ENCODE peak calls at places on chromosomes 7 and 10, in seven cellular contexts. One of them, this sample, is unnamed.

GRCh38 chr10:38003588-38003987 is 6.9 kb upstream of the ZNF33A start:
- DNase-seq in PC-9: no peak
- DNase-seq in GM12865: no peak
- DNase-seq in HL-60: no peak
- DNase-seq in endothelial cell: no peak
- DNase-seq in neural crest cell: no peak
- DNase-seq in dorsolateral prefrontal cortex: no peak
- DNase-seq in this sample: no peak

GRCh38 chr7:92953657-92954056 is 117.3 kb upstream of the CDK6 start:
- DNase-seq in PC-9: no peak
- DNase-seq in GM12865: no peak
- DNase-seq in HL-60: no peak
- DNase-seq in endothelial cell: no peak
- DNase-seq in neural crest cell: no peak
- DNase-seq in dorsolateral prefrontal cortex: no peak
- DNase-seq in this sample: peak

GRCh38 chr10:45286980-45287379 is 28.4 kb downstream of the OR13A1 start:
- DNase-seq in PC-9: no peak
- DNase-seq in GM12865: no peak
- DNase-seq in HL-60: no peak
- DNase-seq in endothelial cell: no peak
- DNase-seq in neural crest cell: no peak
- DNase-seq in dorsolateral prefrontal cortex: no peak
- DNase-seq in this sample: no peak

GRCh38 chr7:7897509-7897908 is 71.1 kb upstream of the GLCCI1 start:
- DNase-seq in PC-9: no peak
- DNase-seq in GM12865: no peak
- DNase-seq in HL-60: no peak
- DNase-seq in endothelial cell: no peak
- DNase-seq in neural crest cell: no peak
- DNase-seq in dorsolateral prefrontal cortex: no peak
- DNase-seq in this sample: no peak

GRCh38 chr10:24721254-24722106 is 2.2 kb downstream of the ARHGAP21 start:
- DNase-seq in PC-9: peak
- DNase-seq in GM12865: no peak
- DNase-seq in HL-60: no peak
- DNase-seq in endothelial cell: peak
- DNase-seq in neural crest cell: peak
- DNase-seq in dorsolateral prefrontal cortex: no peak
- DNase-seq in this sample: no peak

GRCh38 chr7:134892002-134892693 is 94.2 kb upstream of the AGBL3 start:
- DNase-seq in PC-9: no peak
- DNase-seq in GM12865: no peak
- DNase-seq in HL-60: no peak
- DNase-seq in endothelial cell: no peak
- DNase-seq in neural crest cell: no peak
- DNase-seq in dorsolateral prefrontal cortex: no peak
- DNase-seq in this sample: no peak

GRCh38 chr7:149856-150636 is 42.3 kb upstream of the FAM20C start:
- DNase-seq in PC-9: no peak
- DNase-seq in GM12865: peak
- DNase-seq in HL-60: peak
- DNase-seq in endothelial cell: peak
- DNase-seq in neural crest cell: peak
- DNase-seq in dorsolateral prefrontal cortex: peak
- DNase-seq in this sample: peak

GRCh38 chr7:24510781-24511180 is 62.5 kb upstream of the PALS2 start:
- DNase-seq in PC-9: no peak
- DNase-seq in GM12865: no peak
- DNase-seq in HL-60: no peak
- DNase-seq in endothelial cell: no peak
- DNase-seq in neural crest cell: no peak
- DNase-seq in dorsolateral prefrontal cortex: no peak
- DNase-seq in this sample: no peak

GRCh38 chr7:30458311-30458710 is 20.3 kb downstream of the NOD1 start:
- DNase-seq in PC-9: no peak
- DNase-seq in GM12865: no peak
- DNase-seq in HL-60: no peak
- DNase-seq in endothelial cell: no peak
- DNase-seq in neural crest cell: no peak
- DNase-seq in dorsolateral prefrontal cortex: no peak
- DNase-seq in this sample: no peak

GRCh38 chr10:10677479-10677878 is 340.2 kb upstream of the CELF2 start:
- DNase-seq in PC-9: no peak
- DNase-seq in GM12865: peak
- DNase-seq in HL-60: peak
- DNase-seq in endothelial cell: peak
- DNase-seq in neural crest cell: peak
- DNase-seq in dorsolateral prefrontal cortex: no peak
- DNase-seq in this sample: peak

GRCh38 chr7:76310102-76310957 is 7.9 kb downstream of the HSPB1 start:
- DNase-seq in PC-9: no peak
- DNase-seq in GM12865: no peak
- DNase-seq in HL-60: no peak
- DNase-seq in endothelial cell: no peak
- DNase-seq in neural crest cell: no peak
- DNase-seq in dorsolateral prefrontal cortex: no peak
- DNase-seq in this sample: no peak

GRCh38 chr10:52801951-52802350 is 29.4 kb upstream of the MBL2 start:
- DNase-seq in PC-9: peak
- DNase-seq in GM12865: no peak
- DNase-seq in HL-60: no peak
- DNase-seq in endothelial cell: no peak
- DNase-seq in neural crest cell: no peak
- DNase-seq in dorsolateral prefrontal cortex: no peak
- DNase-seq in this sample: no peak

GRCh38 chr10:1534820-1535219 is 202.5 kb downstream of the ADARB2 start:
- DNase-seq in PC-9: no peak
- DNase-seq in GM12865: no peak
- DNase-seq in HL-60: no peak
- DNase-seq in endothelial cell: no peak
- DNase-seq in neural crest cell: no peak
- DNase-seq in dorsolateral prefrontal cortex: no peak
- DNase-seq in this sample: no peak

GRCh38 chr7:77655361-77655760 is 40.9 kb upstream of the RSBN1L start:
- DNase-seq in PC-9: no peak
- DNase-seq in GM12865: no peak
- DNase-seq in HL-60: no peak
- DNase-seq in endothelial cell: no peak
- DNase-seq in neural crest cell: no peak
- DNase-seq in dorsolateral prefrontal cortex: no peak
- DNase-seq in this sample: no peak

GRCh38 chr7:133846203-133846945 is 280.8 kb upstream of the LRGUK start:
- DNase-seq in PC-9: peak
- DNase-seq in GM12865: no peak
- DNase-seq in HL-60: no peak
- DNase-seq in endothelial cell: no peak
- DNase-seq in neural crest cell: no peak
- DNase-seq in dorsolateral prefrontal cortex: no peak
- DNase-seq in this sample: no peak

GRCh38 chr10:116771101-116771705 is 28.8 kb upstream of the HSPA12A start:
- DNase-seq in PC-9: no peak
- DNase-seq in GM12865: no peak
- DNase-seq in HL-60: no peak
- DNase-seq in endothelial cell: no peak
- DNase-seq in neural crest cell: no peak
- DNase-seq in dorsolateral prefrontal cortex: no peak
- DNase-seq in this sample: no peak

GRCh38 chr7:132819648-132820047 is 243.4 kb upstream of the PLXNA4 start:
- DNase-seq in PC-9: no peak
- DNase-seq in GM12865: no peak
- DNase-seq in HL-60: no peak
- DNase-seq in endothelial cell: no peak
- DNase-seq in neural crest cell: no peak
- DNase-seq in dorsolateral prefrontal cortex: no peak
- DNase-seq in this sample: no peak
- TF ChIP-seq CTCF in PC-9: no peak
- TF ChIP-seq CTCF in GM12865: no peak
- TF ChIP-seq CTCF in HL-60: no peak
- TF ChIP-seq CTCF in endothelial cell: no peak
- TF ChIP-seq CTCF in neural crest cell: no peak
- TF ChIP-seq CTCF in dorsolateral prefrontal cortex: no peak
- TF ChIP-seq CTCF in this sample: no peak

GRCh38 chr10:71981868-71982230 is 17.7 kb downstream of the CHST3 start:
- DNase-seq in PC-9: no peak
- DNase-seq in GM12865: no peak
- DNase-seq in HL-60: no peak
- DNase-seq in endothelial cell: no peak
- DNase-seq in neural crest cell: no peak
- DNase-seq in dorsolateral prefrontal cortex: no peak
- DNase-seq in this sample: no peak

GRCh38 chr10:71984126-71984797 is 20.1 kb downstream of the CHST3 start:
- DNase-seq in PC-9: no peak
- DNase-seq in GM12865: no peak
- DNase-seq in HL-60: no peak
- DNase-seq in endothelial cell: no peak
- DNase-seq in neural crest cell: no peak
- DNase-seq in dorsolateral prefrontal cortex: no peak
- DNase-seq in this sample: no peak

GRCh38 chr10:71981024-71981867 is 17.1 kb downstream of the CHST3 start:
- DNase-seq in PC-9: peak
- DNase-seq in GM12865: no peak
- DNase-seq in HL-60: no peak
- DNase-seq in endothelial cell: no peak
- DNase-seq in neural crest cell: peak
- DNase-seq in dorsolateral prefrontal cortex: peak
- DNase-seq in this sample: no peak

GRCh38 chr10:71980181-71981023 is 16.2 kb downstream of the CHST3 start:
- DNase-seq in PC-9: peak
- DNase-seq in GM12865: no peak
- DNase-seq in HL-60: no peak
- DNase-seq in endothelial cell: no peak
- DNase-seq in neural crest cell: no peak
- DNase-seq in dorsolateral prefrontal cortex: no peak
- DNase-seq in this sample: no peak

DNA sequence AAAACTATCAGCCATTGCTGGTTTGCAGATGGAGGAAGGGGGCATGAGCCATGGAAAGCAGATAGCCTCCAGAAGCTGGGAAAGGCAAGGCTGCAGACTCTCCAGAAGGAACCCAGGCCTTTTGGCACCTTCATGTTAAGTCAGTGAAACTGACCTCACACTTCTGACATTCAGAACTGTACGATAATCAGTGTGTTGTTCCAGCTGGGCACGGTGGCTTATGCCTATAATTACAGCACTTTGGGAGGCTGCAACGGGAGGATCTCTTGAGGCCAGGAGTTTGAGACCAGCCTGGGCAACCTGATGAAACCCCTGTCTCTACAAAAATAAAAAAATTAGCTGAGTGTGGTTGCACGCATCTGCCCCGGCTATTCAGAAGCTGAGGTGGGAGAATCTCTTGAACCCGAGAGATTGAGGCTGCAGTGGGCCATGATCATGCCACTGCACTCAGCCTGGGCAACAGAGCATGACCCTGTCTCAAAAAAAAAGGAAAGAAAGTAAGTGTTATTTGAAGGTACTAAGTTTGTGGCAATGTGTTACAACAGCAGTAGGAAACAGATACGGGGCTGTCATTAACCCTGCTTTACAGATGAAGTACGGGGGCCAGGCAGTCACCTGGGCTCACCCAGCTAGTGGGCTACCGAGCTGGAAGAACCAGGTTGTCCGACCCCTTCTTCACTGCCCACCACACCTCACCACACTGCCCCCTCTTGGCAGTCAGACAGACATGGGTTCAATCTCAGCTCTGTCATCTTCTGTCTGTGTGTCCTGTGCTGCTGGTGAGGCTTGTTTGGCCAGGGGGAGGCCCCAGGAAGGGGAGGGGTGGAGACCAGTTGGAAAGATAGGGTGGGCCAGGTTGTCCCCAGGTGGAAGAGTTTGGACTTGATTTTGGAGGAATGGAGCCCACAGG is 18.3 kb downstream of the CHST3 start:
- DNase-seq in PC-9: no peak
- DNase-seq in GM12865: no peak
- DNase-seq in HL-60: no peak
- DNase-seq in endothelial cell: no peak
- DNase-seq in neural crest cell: no peak
- DNase-seq in dorsolateral prefrontal cortex: no peak
- DNase-seq in this sample: no peak
- TF ChIP-seq CTCF in PC-9: no peak
- TF ChIP-seq CTCF in GM12865: no peak
- TF ChIP-seq CTCF in HL-60: no peak
- TF ChIP-seq CTCF in endothelial cell: no peak
- TF ChIP-seq CTCF in neural crest cell: no peak
- TF ChIP-seq CTCF in dorsolateral prefrontal cortex: no peak
- TF ChIP-seq CTCF in this sample: no peak

GRCh38 chr7:47852330-47853245 is 95.7 kb downstream of the PKD1L1 start:
- DNase-seq in PC-9: no peak
- DNase-seq in GM12865: peak
- DNase-seq in HL-60: no peak
- DNase-seq in endothelial cell: peak
- DNase-seq in neural crest cell: no peak
- DNase-seq in dorsolateral prefrontal cortex: no peak
- DNase-seq in this sample: peak
- TF ChIP-seq CTCF in PC-9: no peak
- TF ChIP-seq CTCF in GM12865: peak
- TF ChIP-seq CTCF in HL-60: no peak
- TF ChIP-seq CTCF in endothelial cell: no peak
- TF ChIP-seq CTCF in neural crest cell: peak
- TF ChIP-seq CTCF in dorsolateral prefrontal cortex: no peak
- TF ChIP-seq CTCF in this sample: no peak

GRCh38 chr10:84076540-84077195 is 62.6 kb upstream of the GHITM start:
- DNase-seq in PC-9: no peak
- DNase-seq in GM12865: peak
- DNase-seq in HL-60: peak
- DNase-seq in endothelial cell: peak
- DNase-seq in neural crest cell: no peak
- DNase-seq in dorsolateral prefrontal cortex: no peak
- DNase-seq in this sample: peak
- TF ChIP-seq CTCF in PC-9: no peak
- TF ChIP-seq CTCF in GM12865: peak
- TF ChIP-seq CTCF in HL-60: no peak
- TF ChIP-seq CTCF in endothelial cell: no peak
- TF ChIP-seq CTCF in neural crest cell: peak
- TF ChIP-seq CTCF in dorsolateral prefrontal cortex: no peak
- TF ChIP-seq CTCF in this sample: peak

GRCh38 chr7:118169146-118169545 is 14.8 kb upstream of the LSM8 start:
- DNase-seq in PC-9: no peak
- DNase-seq in GM12865: no peak
- DNase-seq in HL-60: no peak
- DNase-seq in endothelial cell: no peak
- DNase-seq in neural crest cell: no peak
- DNase-seq in dorsolateral prefrontal cortex: no peak
- DNase-seq in this sample: no peak
- TF ChIP-seq CTCF in PC-9: no peak
- TF ChIP-seq CTCF in GM12865: no peak
- TF ChIP-seq CTCF in HL-60: no peak
- TF ChIP-seq CTCF in endothelial cell: no peak
- TF ChIP-seq CTCF in neural crest cell: no peak
- TF ChIP-seq CTCF in dorsolateral prefrontal cortex: no peak
- TF ChIP-seq CTCF in this sample: no peak

GRCh38 chr7:55550010-55550409 is 22.3 kb downstream of the VOPP1 start:
- DNase-seq in PC-9: no peak
- DNase-seq in GM12865: peak
- DNase-seq in HL-60: no peak
- DNase-seq in endothelial cell: no peak
- DNase-seq in neural crest cell: no peak
- DNase-seq in dorsolateral prefrontal cortex: no peak
- DNase-seq in this sample: no peak
- TF ChIP-seq CTCF in PC-9: no peak
- TF ChIP-seq CTCF in GM12865: peak
- TF ChIP-seq CTCF in HL-60: no peak
- TF ChIP-seq CTCF in endothelial cell: no peak
- TF ChIP-seq CTCF in neural crest cell: no peak
- TF ChIP-seq CTCF in dorsolateral prefrontal cortex: peak
- TF ChIP-seq CTCF in this sample: no peak

GRCh38 chr7:158778476-158778875 is 50.8 kb downstream of the ESYT2 start:
- DNase-seq in PC-9: no peak
- DNase-seq in GM12865: no peak
- DNase-seq in HL-60: no peak
- DNase-seq in endothelial cell: no peak
- DNase-seq in neural crest cell: no peak
- DNase-seq in dorsolateral prefrontal cortex: no peak
- DNase-seq in this sample: no peak
- TF ChIP-seq CTCF in PC-9: no peak
- TF ChIP-seq CTCF in GM12865: no peak
- TF ChIP-seq CTCF in HL-60: no peak
- TF ChIP-seq CTCF in endothelial cell: no peak
- TF ChIP-seq CTCF in neural crest cell: no peak
- TF ChIP-seq CTCF in dorsolateral prefrontal cortex: no peak
- TF ChIP-seq CTCF in this sample: no peak